ENCODE peak calls at places on chromosomes 12 and 14, in six cellular contexts. P is IMR-90, A is A549, C is hepatocyte, X is uterus, H is fibroblast of mammary gland. I is an unnamed sample.

GRCh38 chr14:61485670-61486069 is 164.3 kb downstream of the PRKCH start:
- DNase-seq in P (no peak), A (no peak), C (no peak), X (no peak), H (no peak), I (no peak)

GRCh38 chr14:100428727-100429126 is 105.6 kb downstream of the SLC25A47 start:
- DNase-seq in P (peak; percentile 66), A (no peak), C (no peak), X (no peak), H (peak; percentile 78), I (peak; percentile 54)

GRCh38 chr14:37491076-37491475 is 104.0 kb downstream of the FOXA1 start:
- DNase-seq in P (no peak), A (no peak), C (no peak), X (no peak), H (no peak), I (no peak)

GRCh38 chr12:90543841-90544240 is 411.1 kb downstream of the CCER1 start:
- DNase-seq in P (peak; percentile 66), A (no peak), C (no peak), X (no peak), H (peak; percentile 5), I (peak; percentile 23)

GRCh38 chr12:56046027-56046780 is 4.5 kb downstream of the RPS26 start:
- DNase-seq in P (no peak), A (no peak), C (no peak), X (no peak), H (no peak), I (no peak)

GRCh38 chr14:99572173-99572999 is 31.6 kb downstream of the CCDC85C start:
- DNase-seq in P (no peak), A (no peak), C (peak; percentile 67), X (no peak), H (no peak), I (no peak)

GRCh38 chr12:89731614-89732013 is 23.0 kb upstream of the ATP2B1 start:
- DNase-seq in P (peak; percentile 82), A (no peak), C (peak; percentile 15), X (no peak), H (peak; percentile 92), I (peak; percentile 89)

GRCh38 chr12:77734489-77734888 is 96.2 kb upstream of the NAV3 start:
- DNase-seq in P (peak; percentile 38), A (no peak), C (no peak), X (peak; percentile 25), H (peak; percentile 74), I (peak; percentile 67)

GRCh38 chr14:88618476-88618875 is 55.6 kb downstream of the ZC3H14 start:
- DNase-seq in P (no peak), A (no peak), C (no peak), X (no peak), H (no peak), I (no peak)

GRCh38 chr12:12166751-12167150 is 96.0 kb downstream of the BCL2L14 start:
- DNase-seq in P (no peak), A (no peak), C (no peak), X (no peak), H (no peak), I (no peak)

GRCh38 chr12:108800591-108800990 is 56.8 kb downstream of the SSH1 start:
- DNase-seq in P (peak; percentile 67), A (no peak), C (no peak), X (no peak), H (no peak), I (peak; percentile 42)

GRCh38 chr12:712172-712863 is 40.1 kb upstream of the WNK1 start:
- DNase-seq in P (peak; percentile 35), A (no peak), C (no peak), X (no peak), H (no peak), I (peak; percentile 54)

GRCh38 chr14:98167702-98168101 is 1104.3 kb downstream of the BCL11B start:
- DNase-seq in P (no peak), A (no peak), C (no peak), X (no peak), H (no peak), I (no peak)

GRCh38 chr12:68804654-68805591 is 3.1 kb upstream of the MDM2 start:
- DNase-seq in P (no peak), A (no peak), C (peak; percentile 30), X (peak; percentile 26), H (no peak), I (no peak)

GRCh38 chr12:105245291-105245690 is 9.3 kb upstream of the APPL2 start:
- DNase-seq in P (no peak), A (no peak), C (no peak), X (no peak), H (no peak), I (no peak)

GRCh38 chr12:4164591-4165558 is 108.7 kb upstream of the CCND2 start:
- DNase-seq in P (peak; percentile 75), A (no peak), C (peak; percentile 75), X (peak; percentile 53), H (peak; percentile 64), I (peak; percentile 73)

GRCh38 chr12:58530421-58531067 is 389.8 kb downstream of the LRIG3 start:
- DNase-seq in P (peak; percentile 92), A (no peak), C (no peak), X (no peak), H (peak; percentile 89), I (peak; percentile 83)

GRCh38 chr14:55713496-55713895 is 133.5 kb downstream of the KTN1 start:
- DNase-seq in P (no peak), A (no peak), C (no peak), X (no peak), H (no peak), I (no peak)

GRCh38 chr14:72629534-72629933 is 264.4 kb downstream of the DPF3 start:
- DNase-seq in P (no peak), A (no peak), C (no peak), X (no peak), H (no peak), I (no peak)

GRCh38 chr14:99737451-99737951 is 53.4 kb downstream of the CYP46A1 start:
- DNase-seq in P (no peak), A (peak; percentile 86), C (no peak), X (peak; percentile 53), H (no peak), I (no peak)

DNA sequence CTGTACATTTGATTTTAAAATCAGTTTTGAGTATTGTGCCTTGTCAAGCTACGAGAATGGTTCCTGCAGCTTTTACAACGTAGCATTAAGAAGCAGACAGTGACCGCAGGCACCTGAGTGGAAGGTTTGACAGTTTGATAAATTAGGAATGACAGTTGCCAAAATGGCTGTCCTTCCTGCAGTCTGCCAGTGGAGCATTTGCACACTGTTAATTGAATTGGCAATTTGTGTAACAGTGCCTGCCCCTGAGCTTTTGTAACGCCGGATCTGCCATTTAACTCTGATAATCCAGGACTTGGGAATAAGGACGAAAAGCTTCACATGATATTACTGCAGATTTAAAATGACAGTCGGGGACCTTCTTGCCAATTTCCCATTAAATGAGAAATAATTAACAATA is 385.3 kb downstream of the NPAS3 start:
- DNase-seq in P (no peak), A (no peak), C (no peak), X (no peak), H (no peak), I (no peak)
- TF ChIP-seq CTCF in P (no peak), A (no peak), C (no peak), X (no peak), H (no peak), I (no peak)

GRCh38 chr14:104323551-104324175 is 185.3 kb downstream of the KIF26A start:
- DNase-seq in P (no peak), A (no peak), C (no peak), X (no peak), H (no peak), I (no peak)

GRCh38 chr14:104319489-104320241 is 181.3 kb downstream of the KIF26A start:
- DNase-seq in P (no peak), A (no peak), C (no peak), X (no peak), H (no peak), I (no peak)

GRCh38 chr14:104322531-104323466 is 184.4 kb downstream of the KIF26A start:
- DNase-seq in P (no peak), A (no peak), C (no peak), X (no peak), H (no peak), I (no peak)

GRCh38 chr14:104320611-104321086 is 182.3 kb downstream of the KIF26A start:
- DNase-seq in P (no peak), A (no peak), C (no peak), X (no peak), H (no peak), I (no peak)

DNA sequence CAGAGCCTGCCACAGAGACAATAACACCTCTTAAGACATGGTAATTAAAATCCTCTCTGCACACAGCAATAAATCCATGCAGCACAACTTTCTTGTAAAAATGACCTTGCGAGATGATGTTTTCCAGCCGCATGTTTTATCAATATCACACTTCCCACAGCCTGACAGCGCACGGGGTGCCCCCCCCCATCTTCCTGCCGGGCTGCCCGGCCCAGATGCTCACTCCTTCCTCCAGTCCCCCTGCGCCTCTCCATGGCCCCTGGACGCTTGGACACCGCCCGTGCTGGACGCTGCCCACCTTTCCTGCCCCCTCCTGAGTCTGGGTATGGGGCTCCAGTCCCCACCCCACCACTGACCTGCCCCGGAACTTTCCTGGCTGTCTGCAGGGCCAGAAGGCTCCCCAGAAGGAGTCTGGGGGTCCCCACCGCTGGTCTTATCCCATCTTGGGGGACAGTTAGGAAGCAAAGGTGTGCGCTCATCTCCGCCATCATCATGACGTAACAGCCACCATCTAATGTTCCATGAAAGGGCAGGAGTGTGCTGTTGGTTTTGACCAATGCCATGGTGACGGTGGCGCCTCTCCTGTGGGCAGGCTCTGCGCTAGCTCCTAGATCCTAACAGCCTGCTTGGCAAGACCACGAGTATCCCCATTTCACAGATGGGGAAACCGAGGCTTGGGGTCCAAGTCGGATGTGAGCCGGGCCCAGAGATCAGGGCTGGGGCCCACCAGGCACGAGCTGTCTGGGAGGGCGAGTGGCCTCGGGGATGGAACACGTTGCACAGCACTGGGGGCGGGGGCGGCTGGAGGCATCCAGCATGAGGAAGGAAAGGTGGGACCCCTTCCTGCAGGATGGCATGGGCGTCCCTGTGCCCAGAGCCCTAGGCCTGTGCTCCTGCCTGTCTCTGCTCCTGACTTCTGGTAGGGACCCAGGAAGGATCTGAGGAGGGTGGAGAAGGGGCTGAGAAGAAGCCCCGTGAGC is 183.1 kb downstream of the KIF26A start:
- DNase-seq in P (no peak), A (no peak), C (no peak), X (peak; percentile 7), H (no peak), I (no peak)
- H3K4me3 ChIP-seq in P (no peak overlapping the region), A (no peak overlapping the region), C (no peak overlapping the region), X (no peak overlapping the region), H (no peak overlapping the region), I (no peak overlapping the region)

GRCh38 chr12:76201316-76201715 is 116.8 kb upstream of the NAP1L1 start:
- DNase-seq in P (no peak), A (no peak), C (no peak), X (no peak), H (no peak), I (no peak)
- TF ChIP-seq CTCF in P (no peak), A (no peak), C (no peak), X (no peak), H (no peak), I (no peak)

GRCh38 chr12:2960432-2960956 is 1.3 kb downstream of the TEAD4 start:
- DNase-seq in P (peak; percentile 67), A (peak; percentile 40), C (peak; percentile 42), X (no peak), H (peak; percentile 21), I (peak; percentile 26)

GRCh38 chr12:2959508-2960431 is 573 bp downstream of the TEAD4 start:
- DNase-seq in P (peak; percentile 60), A (peak; percentile 68), C (peak; percentile 79), X (peak; percentile 61), H (peak; percentile 67), I (peak; percentile 48)

GRCh38 chr12:2961705-2962104 is 2.5 kb downstream of the TEAD4 start:
- DNase-seq in P (no peak), A (no peak), C (no peak), X (no peak), H (no peak), I (no peak)

GRCh38 chr12:2959194-2959507 is at the start of gene TEAD4:
- DNase-seq in P (peak; percentile 74), A (peak; percentile 90), C (peak; percentile 90), X (peak; percentile 50), H (peak; percentile 52), I (peak; percentile 72)

GRCh38 chr12:2960996-2961616 is 1.9 kb downstream of the TEAD4 start:
- DNase-seq in P (peak; percentile 18), A (no peak), C (no peak), X (no peak), H (no peak), I (peak; percentile 14)
- H3K4me3 ChIP-seq in P (peak overlapping the region; percentile 93), A (peak overlapping the region; percentile 86), C (no peak overlapping the region), X (no peak overlapping the region), H (peak overlapping the region; percentile 64), I (peak overlapping the region; percentile 68)

I was measured in choroid plexus epithelial cell.